ENCODE peak calls at places on chromosomes 7 and 10, in four cellular contexts. F is HepG2, T is K562, D is GM12878. H is an unnamed sample.

GRCh38 chr10:73940634-73941221 is 29.8 kb downstream of the PLAU start:
- DNase-seq in F (peak; percentile 32), T (peak; percentile 95), D (no peak), H (peak; percentile 89)

GRCh38 chr10:103177123-103177522 is 15.9 kb downstream of the NT5C2 start:
- DNase-seq in F (no peak), T (no peak), D (no peak), H (no peak)

GRCh38 chr7:100613447-100614185 is 1.3 kb downstream of the MOSPD3 start:
- DNase-seq in F (no peak), T (no peak), D (no peak), H (no peak)

GRCh38 chr10:104440221-104440620 is 86.6 kb downstream of the CFAP58 start:
- DNase-seq in F (no peak), T (no peak), D (no peak), H (no peak)

GRCh38 chr10:132748545-132749427 is 37.2 kb downstream of the NKX6-2 start:
- DNase-seq in F (no peak), T (no peak), D (no peak), H (no peak)

GRCh38 chr10:70296406-70296899 is 12.6 kb upstream of the NPFFR1 start:
- DNase-seq in F (no peak), T (peak; percentile 81), D (no peak), H (no peak)

GRCh38 chr10:12559578-12560178 is 210.3 kb downstream of the CAMK1D start:
- DNase-seq in F (no peak), T (no peak), D (no peak), H (no peak)

GRCh38 chr10:13989616-13990015 is 341.1 kb downstream of the FRMD4A start:
- DNase-seq in F (no peak), T (no peak), D (no peak), H (no peak)

GRCh38 chr7:25726682-25727357 is 425.2 kb upstream of the NFE2L3 start:
- DNase-seq in F (no peak), T (peak; percentile 54), D (no peak), H (no peak)

GRCh38 chr7:114922151-114922651 is 307 bp downstream of the MDFIC start:
- DNase-seq in F (no peak), T (no peak), D (no peak), H (peak; percentile 43)

GRCh38 chr10:18233775-18234174 is 93.6 kb downstream of the CACNB2 start:
- DNase-seq in F (no peak), T (peak; percentile 12), D (no peak), H (peak; percentile 28)

GRCh38 chr10:23910296-23910695 is 298.6 kb upstream of the KIAA1217 start:
- DNase-seq in F (no peak), T (no peak), D (no peak), H (no peak)

GRCh38 chr7:157568785-157569584 is 232.2 kb downstream of the DNAJB6 start:
- DNase-seq in F (peak; percentile 78), T (no peak), D (no peak), H (peak; percentile 44)

GRCh38 chr7:116231543-116232401 is 21.4 kb downstream of the TES start:
- DNase-seq in F (peak; percentile 49), T (peak; percentile 67), D (no peak), H (no peak)

GRCh38 chr10:102644066-102644645 is at the start of gene TRIM8:
- DNase-seq in F (peak; percentile 55), T (peak; percentile 62), D (no peak), H (peak; percentile 54)

GRCh38 chr7:97601941-97602457 is 129.9 kb upstream of the TAC1 start:
- DNase-seq in F (no peak), T (no peak), D (no peak), H (no peak)

GRCh38 chr7:35630573-35630972 is 64.4 kb downstream of the HERPUD2 start:
- DNase-seq in F (no peak), T (no peak), D (no peak), H (no peak)

DNA sequence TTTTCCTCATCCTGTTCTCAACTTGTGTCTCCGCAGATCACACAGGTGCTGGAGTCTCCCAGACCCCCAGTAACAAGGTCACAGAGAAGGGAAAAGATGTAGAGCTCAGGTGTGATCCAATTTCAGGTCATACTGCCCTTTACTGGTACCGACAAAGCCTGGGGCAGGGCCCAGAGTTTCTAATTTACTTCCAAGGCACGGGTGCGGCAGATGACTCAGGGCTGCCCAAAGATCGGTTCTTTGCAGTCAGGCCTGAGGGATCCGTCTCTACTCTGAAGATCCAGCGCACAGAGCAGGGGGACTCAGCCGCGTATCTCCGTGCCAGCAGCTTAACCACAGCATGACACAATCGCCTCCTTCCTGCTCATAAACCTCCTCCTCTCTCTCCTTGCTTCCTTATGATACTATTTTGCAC is 126.7 kb upstream of the PRSS58 start:
- DNase-seq in F (no peak), T (no peak), D (no peak), H (no peak)
- TF ChIP-seq CBFB in F (no peak), T (no peak), D (no peak), H (no peak)

DNA sequence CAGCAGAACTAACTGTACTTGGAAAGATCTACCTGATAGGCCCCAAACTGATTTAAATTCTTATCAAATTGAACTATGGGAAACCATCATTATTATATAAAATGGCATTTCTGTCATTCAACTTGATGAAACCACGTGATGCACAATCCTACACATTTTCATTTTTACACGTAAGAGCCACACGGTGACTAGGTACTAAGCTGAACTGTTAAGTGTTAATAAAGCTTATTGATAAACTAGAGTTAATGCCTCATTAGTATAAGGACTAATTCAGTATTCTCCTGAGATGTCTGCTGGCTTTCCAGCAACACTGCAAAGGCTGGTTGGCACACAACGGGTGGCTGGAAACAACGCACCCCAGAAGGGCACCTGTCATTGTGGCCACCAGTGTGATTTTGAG is 4.6 kb downstream of the NCAPG2 start:
- DNase-seq in F (no peak), T (no peak), D (no peak), H (no peak)
- TF ChIP-seq CBFB in F (no peak), T (no peak), D (no peak), H (no peak)

GRCh38 chr10:21079330-21079658 is 182.2 kb upstream of the NEBL start:
- DNase-seq in F (no peak), T (no peak), D (no peak), H (no peak)
- TF ChIP-seq CBFB in F (no peak), T (no peak), D (no peak), H (no peak)

DNA sequence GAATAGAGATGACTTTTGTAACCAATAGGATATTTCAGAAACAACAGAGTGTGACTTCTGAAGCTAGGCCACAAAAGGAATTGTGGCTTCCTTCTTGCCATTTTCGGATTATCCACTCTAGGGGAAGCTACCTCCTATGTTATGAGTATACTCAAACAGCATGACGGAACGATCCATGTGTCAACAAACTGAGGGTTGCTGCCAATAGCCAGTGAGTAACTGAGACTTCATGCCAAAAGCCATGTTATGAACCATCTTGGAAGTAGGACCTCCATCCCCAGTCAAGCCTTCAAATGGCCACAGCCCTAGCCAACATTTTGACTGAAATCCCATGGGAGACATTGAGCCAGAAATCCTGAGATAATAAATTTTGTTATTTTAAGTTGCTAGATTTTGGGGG is 69.0 kb upstream of the IL6 start:
- DNase-seq in F (no peak), T (no peak), D (no peak), H (no peak)
- TF ChIP-seq CBFB in F (no peak), T (no peak), D (no peak), H (no peak)

GRCh38 chr10:100878291-100878910 is 34.4 kb upstream of the SLF2 start:
- DNase-seq in F (peak; percentile 80), T (peak; percentile 66), D (no peak), H (peak; percentile 75)
- TF ChIP-seq CBFB in F (no peak), T (no peak), D (no peak), H (no peak)

H was measured in WTC11.